ENCODE peak calls at places on chromosomes 11 and 22, in seven cellular contexts. Y, I, Q, M, J, R and Z are unnamed samples.
A peak's percentile ranks its signal among the peaks of the same experiment; 100 is the strongest.

GRCh38 chr11:68169442-68169841 is 43.7 kb downstream of the KMT5B start:
- DNase-seq in Y (no peak), I (no peak), Q (no peak), M (no peak), J (no peak), R (no peak), Z (no peak)

GRCh38 chr11:20337526-20338154 is 25.9 kb upstream of the HTATIP2 start:
- DNase-seq in Y (no peak), I (no peak), Q (peak; percentile 28), M (no peak), J (no peak), R (peak; percentile 57), Z (no peak)

GRCh38 chr22:46723882-46724281 is 14.2 kb downstream of the CERK start:
- DNase-seq in Y (no peak), I (no peak), Q (no peak), M (no peak), J (no peak), R (no peak), Z (no peak)

GRCh38 chr22:42919199-42919598 is 62.1 kb upstream of the ARFGAP3 start:
- DNase-seq in Y (no peak), I (no peak), Q (no peak), M (no peak), J (no peak), R (no peak), Z (peak; percentile 60)

GRCh38 chr11:78641541-78641940 is 66.9 kb upstream of the NARS2 start:
- DNase-seq in Y (no peak), I (no peak), Q (no peak), M (no peak), J (no peak), R (no peak), Z (no peak)

GRCh38 chr22:30197389-30197788 is 49.2 kb downstream of the LIF start:
- DNase-seq in Y (no peak), I (no peak), Q (no peak), M (no peak), J (no peak), R (no peak), Z (no peak)

GRCh38 chr22:31036671-31037550 is 44.2 kb upstream of the SMTN start:
- DNase-seq in Y (peak; percentile 41), I (peak; percentile 85), Q (no peak), M (no peak), J (no peak), R (peak; percentile 82), Z (peak; percentile 88)

GRCh38 chr22:36379593-36380361 is 8.0 kb downstream of the MYH9 start:
- DNase-seq in Y (no peak), I (peak; percentile 84), Q (no peak), M (no peak), J (no peak), R (no peak), Z (no peak)

GRCh38 chr22:49034836-49035817 is 792.5 kb downstream of the BRD1 start:
- DNase-seq in Y (no peak), I (no peak), Q (no peak), M (no peak), J (no peak), R (no peak), Z (no peak)

GRCh38 chr11:80082386-80082785 is 641.6 kb upstream of the TENM4 start:
- DNase-seq in Y (no peak), I (no peak), Q (no peak), M (no peak), J (no peak), R (no peak), Z (no peak)

GRCh38 chr22:46776876-46777608 is 14.6 kb downstream of the TBC1D22A start:
- DNase-seq in Y (no peak), I (peak; percentile 54), Q (no peak), M (no peak), J (no peak), R (no peak), Z (no peak)

GRCh38 chr11:72250661-72251465 is 6.9 kb upstream of the PHOX2A start:
- DNase-seq in Y (no peak), I (no peak), Q (no peak), M (no peak), J (no peak), R (no peak), Z (no peak)

GRCh38 chr11:11157201-11157600 is 195.8 kb downstream of the CSNK2A3 start:
- DNase-seq in Y (peak; percentile 39), I (no peak), Q (no peak), M (no peak), J (no peak), R (peak; percentile 49), Z (peak; percentile 35)

GRCh38 chr11:131923309-131923708 is 552.9 kb downstream of the NTM start:
- DNase-seq in Y (no peak), I (no peak), Q (no peak), M (no peak), J (no peak), R (no peak), Z (no peak)

GRCh38 chr11:60985991-60986915 is 14.8 kb downstream of the CD6 start:
- DNase-seq in Y (no peak), I (no peak), Q (no peak), M (no peak), J (no peak), R (no peak), Z (peak; percentile 22)

GRCh38 chr11:7046474-7046873 is 26.2 kb downstream of the NLRP14 start:
- DNase-seq in Y (no peak), I (no peak), Q (no peak), M (no peak), J (no peak), R (no peak), Z (peak; percentile 49)

GRCh38 chr11:9047986-9048522 is 43.3 kb downstream of the SCUBE2 start:
- DNase-seq in Y (no peak), I (no peak), Q (no peak), M (no peak), J (no peak), R (no peak), Z (no peak)

GRCh38 chr11:40183073-40184064 is 1276.1 kb downstream of the LRRC4C start:
- DNase-seq in Y (no peak), I (no peak), Q (peak; percentile 13), M (no peak), J (no peak), R (no peak), Z (no peak)

GRCh38 chr22:46202897-46203589 is 47.0 kb downstream of the CDPF1 start:
- DNase-seq in Y (no peak), I (no peak), Q (no peak), M (no peak), J (no peak), R (no peak), Z (no peak)

GRCh38 chr11:69018924-69019323 is 5.9 kb upstream of the MRGPRF start:
- DNase-seq in Y (no peak), I (peak; percentile 90), Q (no peak), M (no peak), J (no peak), R (no peak), Z (no peak)

GRCh38 chr11:108654994-108655631 is 9.8 kb upstream of the DDX10 start:
- DNase-seq in Y (peak; percentile 22), I (no peak), Q (peak; percentile 27), M (no peak), J (no peak), R (peak; percentile 80), Z (peak; percentile 10)

GRCh38 chr11:130439160-130439519 is 9.3 kb upstream of the ADAMTS15 start:
- DNase-seq in Y (no peak), I (no peak), Q (no peak), M (no peak), J (no peak), R (no peak), Z (no peak)

GRCh38 chr11:1221848-1222311 is 986 bp upstream of the MUC5B start:
- DNase-seq in Y (no peak), I (peak; percentile 59), Q (peak; percentile 17), M (no peak), J (no peak), R (no peak), Z (no peak)

GRCh38 chr22:45344339-45344738 is 34.6 kb downstream of the FAM118A start:
- DNase-seq in Y (no peak), I (no peak), Q (no peak), M (no peak), J (no peak), R (peak; percentile 66), Z (no peak)

GRCh38 chr22:35357883-35358621 is 22.8 kb upstream of the HMOX1 start:
- DNase-seq in Y (no peak), I (no peak), Q (no peak), M (no peak), J (no peak), R (no peak), Z (peak; percentile 68)

GRCh38 chr11:104602643-104603042 is 295.6 kb downstream of the CASP12 start:
- DNase-seq in Y (no peak), I (no peak), Q (no peak), M (no peak), J (no peak), R (no peak), Z (no peak)

GRCh38 chr11:47593934-47594855 is at the start of gene C1QTNF4:
- DNase-seq in Y (no peak), I (no peak), Q (no peak), M (no peak), J (no peak), R (no peak), Z (no peak)

GRCh38 chr11:65892661-65893317 is 2.3 kb downstream of the CCDC85B start:
- DNase-seq in Y (no peak), I (no peak), Q (no peak), M (no peak), J (no peak), R (no peak), Z (no peak)

GRCh38 chr11:72652871-72653615 is 21.2 kb downstream of the PDE2A start:
- DNase-seq in Y (no peak), I (no peak), Q (no peak), M (peak; percentile 24), J (no peak), R (no peak), Z (no peak)

GRCh38 chr22:22684605-22685561 is 40.5 kb downstream of the GGTLC2 start:
- DNase-seq in Y (peak; percentile 62), I (peak; percentile 45), Q (peak; percentile 54), M (no peak), J (no peak), R (peak; percentile 15), Z (peak; percentile 95)

GRCh38 chr11:22808559-22809197 is 20.9 kb downstream of the SVIP start:
- DNase-seq in Y (no peak), I (no peak), Q (no peak), M (no peak), J (no peak), R (no peak), Z (no peak)

GRCh38 chr22:17787159-17788022 is 13.1 kb upstream of the BID start:
- DNase-seq in Y (no peak), I (no peak), Q (no peak), M (no peak), J (no peak), R (no peak), Z (no peak)

GRCh38 chr11:75342966-75343870 is 8.2 kb downstream of the ARRB1 start:
- DNase-seq in Y (no peak), I (no peak), Q (no peak), M (no peak), J (no peak), R (peak; percentile 96), Z (no peak)

GRCh38 chr22:48742556-48743343 is 1084.9 kb downstream of the BRD1 start:
- DNase-seq in Y (no peak), I (peak; percentile 52), Q (no peak), M (no peak), J (no peak), R (no peak), Z (no peak)

GRCh38 chr11:123354371-123354770 is 75.7 kb upstream of the GRAMD1B start:
- DNase-seq in Y (no peak), I (no peak), Q (no peak), M (no peak), J (no peak), R (no peak), Z (no peak)